ENCODE peak calls at places on chromosomes 6 and 20, in eight cellular contexts. U, I, A, V, K, W, G and E are unnamed samples.

GRCh38 chr6:38974389-38975133 is 74.0 kb upstream of the GLP1R start:
- DNase-seq in U (no peak), I (no peak), A (no peak), V (no peak), K (no peak), W (no peak), G (no peak), E (no peak)

GRCh38 chr6:158852312-158853071 is 33.3 kb upstream of the EZR start:
- DNase-seq in U (no peak), I (no peak), A (no peak), V (no peak), K (no peak), W (no peak), G (no peak), E (no peak)

GRCh38 chr20:25148181-25148981 is 47.1 kb upstream of the ENTPD6 start:
- DNase-seq in U (no peak), I (peak), A (peak), V (peak), K (peak), W (peak), G (no peak), E (no peak)

GRCh38 chr6:53322188-53323029 is 26.3 kb downstream of the ELOVL5 start:
- DNase-seq in U (no peak), I (no peak), A (no peak), V (no peak), K (no peak), W (no peak), G (no peak), E (no peak)

GRCh38 chr6:68760941-68761676 is 126.0 kb downstream of the ADGRB3 start:
- DNase-seq in U (no peak), I (no peak), A (no peak), V (no peak), K (no peak), W (no peak), G (no peak), E (no peak)

GRCh38 chr6:10330515-10330914 is 84.4 kb downstream of the TFAP2A start:
- DNase-seq in U (no peak), I (no peak), A (no peak), V (no peak), K (no peak), W (no peak), G (no peak), E (no peak)

GRCh38 chr20:47319517-47320252 is 36.8 kb downstream of the ZMYND8 start:
- DNase-seq in U (no peak), I (peak), A (peak), V (no peak), K (no peak), W (no peak), G (peak), E (no peak)

GRCh38 chr6:14046476-14047068 is 71.0 kb upstream of the CD83 start:
- DNase-seq in U (peak), I (no peak), A (no peak), V (peak), K (peak), W (no peak), G (no peak), E (peak)

GRCh38 chr6:130282234-130282995 is 59.7 kb upstream of the SAMD3 start:
- DNase-seq in U (no peak), I (no peak), A (no peak), V (no peak), K (no peak), W (no peak), G (no peak), E (no peak)

GRCh38 chr20:15653396-15654207 is 919.6 kb downstream of the KIF16B start:
- DNase-seq in U (no peak), I (no peak), A (no peak), V (no peak), K (no peak), W (no peak), G (no peak), E (no peak)

GRCh38 chr6:95087394-95088097 is 489.8 kb upstream of the MANEA start:
- DNase-seq in U (no peak), I (no peak), A (no peak), V (no peak), K (peak), W (no peak), G (no peak), E (no peak)

GRCh38 chr6:154510144-154510905 is at the start of gene CNKSR3:
- DNase-seq in U (peak), I (peak), A (peak), V (peak), K (peak), W (peak), G (peak), E (peak)

GRCh38 chr6:163346529-163346961 is 68.0 kb upstream of the QKI start:
- DNase-seq in U (no peak), I (no peak), A (no peak), V (no peak), K (no peak), W (no peak), G (no peak), E (no peak)

GRCh38 chr20:51237790-51238189 is 214.9 kb upstream of the KCNG1 start:
- DNase-seq in U (no peak), I (no peak), A (no peak), V (no peak), K (no peak), W (no peak), G (no peak), E (no peak)

GRCh38 chr6:158284340-158285210 is 27.7 kb upstream of the TULP4 start:
- DNase-seq in U (peak), I (no peak), A (no peak), V (no peak), K (no peak), W (no peak), G (peak), E (no peak)

GRCh38 chr20:31859266-31859997 is 10.9 kb downstream of the DUSP15 start:
- DNase-seq in U (no peak), I (peak), A (no peak), V (no peak), K (peak), W (peak), G (no peak), E (no peak)

GRCh38 chr20:10249048-10249770 is 30.6 kb downstream of the SNAP25 start:
- DNase-seq in U (peak), I (no peak), A (no peak), V (no peak), K (no peak), W (no peak), G (no peak), E (no peak)

GRCh38 chr6:144064402-144064830 is 31.0 kb downstream of the SF3B5 start:
- DNase-seq in U (no peak), I (peak), A (peak), V (no peak), K (peak), W (peak), G (no peak), E (no peak)

GRCh38 chr6:143941852-143942627 is 66.0 kb downstream of the PLAGL1 start:
- DNase-seq in U (peak), I (no peak), A (no peak), V (peak), K (peak), W (peak), G (peak), E (peak)

GRCh38 chr6:131749023-131749422 is 38.2 kb upstream of the CTAGE9 start:
- DNase-seq in U (no peak), I (no peak), A (no peak), V (no peak), K (no peak), W (no peak), G (no peak), E (no peak)

GRCh38 chr20:1876217-1876921 is 18.8 kb upstream of the SIRPA start:
- DNase-seq in U (no peak), I (no peak), A (no peak), V (no peak), K (no peak), W (no peak), G (no peak), E (no peak)

GRCh38 chr6:68651018-68651985 is 16.2 kb downstream of the ADGRB3 start:
- DNase-seq in U (no peak), I (no peak), A (no peak), V (no peak), K (no peak), W (no peak), G (no peak), E (no peak)

GRCh38 chr6:2850480-2851150 is 9.0 kb upstream of the SERPINB1 start:
- DNase-seq in U (no peak), I (no peak), A (no peak), V (no peak), K (no peak), W (no peak), G (no peak), E (no peak)

GRCh38 chr20:25039697-25040437 is 18.1 kb downstream of the ACSS1 start:
- DNase-seq in U (no peak), I (peak), A (peak), V (peak), K (peak), W (peak), G (peak), E (no peak)

GRCh38 chr20:57986776-57987175 is 241.7 kb downstream of the ANKRD60 start:
- DNase-seq in U (no peak), I (no peak), A (no peak), V (no peak), K (no peak), W (no peak), G (no peak), E (no peak)

GRCh38 chr6:46026307-46026706 is 10.6 kb upstream of the CLIC5 start:
- DNase-seq in U (no peak), I (no peak), A (no peak), V (no peak), K (no peak), W (no peak), G (no peak), E (no peak)

GRCh38 chr20:58649288-58650180 is 1.5 kb upstream of the STX16 start:
- DNase-seq in U (no peak), I (no peak), A (peak), V (no peak), K (no peak), W (peak), G (no peak), E (no peak)

GRCh38 chr6:24060982-24061754 is 64.8 kb upstream of the NRSN1 start:
- DNase-seq in U (no peak), I (no peak), A (no peak), V (no peak), K (no peak), W (no peak), G (no peak), E (no peak)

GRCh38 chr20:48933017-48933766 is 11.7 kb downstream of the ARFGEF2 start:
- DNase-seq in U (no peak), I (no peak), A (no peak), V (no peak), K (no peak), W (no peak), G (no peak), E (no peak)

GRCh38 chr20:4341804-4342560 is 326.6 kb upstream of the RNF24 start:
- DNase-seq in U (no peak), I (no peak), A (no peak), V (no peak), K (no peak), W (no peak), G (no peak), E (no peak)

GRCh38 chr6:27451660-27452390 is 21.1 kb downstream of the ZNF184 start:
- DNase-seq in U (no peak), I (no peak), A (no peak), V (no peak), K (no peak), W (no peak), G (no peak), E (no peak)

GRCh38 chr6:84625510-84625909 is 138.9 kb downstream of the TBX18 start:
- DNase-seq in U (no peak), I (no peak), A (no peak), V (no peak), K (no peak), W (no peak), G (no peak), E (no peak)

GRCh38 chr6:112560651-112561050 is 213.5 kb downstream of the RFPL4B start:
- DNase-seq in U (no peak), I (no peak), A (no peak), V (no peak), K (no peak), W (no peak), G (no peak), E (no peak)

GRCh38 chr6:34057191-34057590 is 88.7 kb downstream of the GRM4 start:
- DNase-seq in U (no peak), I (no peak), A (no peak), V (no peak), K (no peak), W (no peak), G (no peak), E (no peak)

GRCh38 chr6:9455794-9456193 is 959.1 kb downstream of the TFAP2A start:
- DNase-seq in U (no peak), I (no peak), A (no peak), V (no peak), K (no peak), W (no peak), G (no peak), E (no peak)

GRCh38 chr6:68313911-68314310 is 321.2 kb upstream of the ADGRB3 start:
- DNase-seq in U (no peak), I (no peak), A (no peak), V (no peak), K (no peak), W (no peak), G (no peak), E (no peak)

GRCh38 chr6:428047-428608 is 36.6 kb downstream of the IRF4 start:
- DNase-seq in U (no peak), I (no peak), A (no peak), V (no peak), K (no peak), W (peak), G (no peak), E (no peak)

GRCh38 chr20:51995038-51995437 is 192.7 kb upstream of the SALL4 start:
- DNase-seq in U (no peak), I (no peak), A (no peak), V (no peak), K (no peak), W (no peak), G (no peak), E (no peak)

DNA sequence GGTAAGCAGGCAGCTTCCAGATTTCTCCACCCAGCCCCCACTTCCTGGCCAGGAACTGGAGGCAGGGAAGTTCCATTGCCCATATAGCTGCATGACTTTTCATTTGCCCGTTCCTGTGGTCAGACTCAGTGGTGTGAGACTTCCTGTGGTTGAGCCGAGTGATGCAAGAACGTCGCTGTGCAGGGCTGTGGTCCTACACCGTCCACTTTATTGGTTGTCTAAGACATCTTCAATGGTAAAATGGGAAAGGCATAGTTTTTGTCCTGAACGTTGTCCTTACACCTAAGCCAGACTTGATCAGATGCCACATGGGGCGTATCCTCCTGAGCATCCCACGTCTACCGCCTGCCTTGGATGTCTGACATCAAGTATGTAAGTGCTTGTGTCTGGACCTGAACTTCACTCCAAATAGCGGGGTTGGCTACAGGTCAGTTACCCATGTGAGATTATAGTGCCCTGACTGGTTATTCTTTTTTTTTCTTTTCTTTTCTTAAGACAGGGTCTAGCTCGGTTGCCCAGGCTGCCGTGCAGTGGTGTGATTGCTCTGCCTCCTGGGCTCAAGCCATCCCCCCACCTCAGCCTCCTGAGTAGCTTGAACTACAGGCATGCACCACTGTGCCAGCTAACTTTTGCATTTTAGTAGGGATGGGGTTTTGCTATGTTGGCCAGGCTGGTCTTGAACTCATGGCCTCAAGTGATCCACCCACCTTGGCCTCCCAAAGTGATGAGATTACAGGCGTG is 25.9 kb upstream of the GTSF1L start:
- DNase-seq in U (no peak), I (no peak), A (no peak), V (no peak), K (peak), W (peak), G (no peak), E (peak)
- TF ChIP-seq POLR2A in U (no peak), I (no peak), A (no peak), V (no peak), K (no peak), W (no peak), G (no peak), E (no peak)

GRCh38 chr6:25995507-25995906 is 32.9 kb downstream of the TRIM38 start:
- DNase-seq in U (no peak), I (no peak), A (no peak), V (no peak), K (no peak), W (no peak), G (no peak), E (no peak)

GRCh38 chr6:25993038-25993684 is 30.6 kb downstream of the TRIM38 start:
- DNase-seq in U (no peak), I (no peak), A (no peak), V (peak), K (no peak), W (no peak), G (no peak), E (no peak)

GRCh38 chr6:25990172-25990873 is 27.7 kb downstream of the TRIM38 start:
- DNase-seq in U (no peak), I (no peak), A (no peak), V (no peak), K (no peak), W (no peak), G (no peak), E (no peak)

GRCh38 chr6:25991785-25992412 is 29.3 kb downstream of the TRIM38 start:
- DNase-seq in U (peak), I (peak), A (peak), V (peak), K (peak), W (peak), G (peak), E (peak)

GRCh38 chr6:25992413-25993037 is 29.9 kb downstream of the TRIM38 start:
- DNase-seq in U (peak), I (peak), A (peak), V (peak), K (peak), W (peak), G (peak), E (peak)
- TF ChIP-seq POLR2A in U (peak), I (peak), A (peak), V (peak), K (peak), W (peak), G (peak), E (peak)

GRCh38 chr6:35251949-35252348 is 7.6 kb upstream of the ZNF76 start:
- DNase-seq in U (no peak), I (no peak), A (peak), V (no peak), K (no peak), W (no peak), G (no peak), E (no peak)

GRCh38 chr6:35244551-35244950 is 15.0 kb upstream of the ZNF76 start:
- DNase-seq in U (no peak), I (no peak), A (no peak), V (no peak), K (no peak), W (peak), G (no peak), E (no peak)

GRCh38 chr6:35248965-35249364 is 10.6 kb upstream of the ZNF76 start:
- DNase-seq in U (no peak), I (no peak), A (no peak), V (no peak), K (no peak), W (no peak), G (no peak), E (no peak)

GRCh38 chr6:35248300-35248699 is 11.2 kb upstream of the ZNF76 start:
- DNase-seq in U (no peak), I (no peak), A (no peak), V (no peak), K (no peak), W (no peak), G (no peak), E (no peak)

GRCh38 chr6:35247642-35248231 is 11.8 kb upstream of the ZNF76 start:
- DNase-seq in U (no peak), I (no peak), A (no peak), V (no peak), K (no peak), W (no peak), G (no peak), E (no peak)
- TF ChIP-seq POLR2A in U (no peak), I (no peak), A (no peak), V (no peak), K (no peak), W (no peak), G (no peak), E (no peak)

GRCh38 chr6:104240865-104241264 is 618.9 kb downstream of the HACE1 start:
- DNase-seq in U (no peak), I (no peak), A (no peak), V (no peak), K (no peak), W (no peak), G (no peak), E (no peak)

DNA sequence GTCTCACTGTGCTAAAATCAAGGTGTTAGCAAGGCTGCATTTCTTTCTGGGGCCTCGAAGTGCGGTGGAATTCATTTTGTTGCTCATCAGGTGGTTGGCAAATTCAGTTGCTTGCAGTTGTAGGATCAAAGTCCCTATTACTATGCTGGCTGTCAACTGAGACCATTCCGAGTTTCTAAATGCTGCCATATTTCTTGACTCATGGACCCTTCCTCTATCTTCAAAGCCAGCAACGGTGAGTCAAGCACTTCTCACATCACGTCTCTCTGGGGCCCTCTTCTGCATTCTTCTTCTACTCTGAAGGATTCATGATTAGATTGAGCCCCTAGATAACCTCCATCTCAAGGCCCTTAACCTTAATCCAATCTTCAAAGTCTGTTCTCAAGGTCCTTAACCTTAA is 619.7 kb downstream of the HACE1 start:
- DNase-seq in U (no peak), I (no peak), A (no peak), V (no peak), K (no peak), W (no peak), G (no peak), E (no peak)
- TF ChIP-seq POLR2A in U (no peak), I (no peak), A (no peak), V (no peak), K (no peak), W (no peak), G (no peak), E (no peak)

GRCh38 chr6:37636112-37636511 is 61.6 kb downstream of the MDGA1 start:
- DNase-seq in U (no peak), I (no peak), A (no peak), V (no peak), K (no peak), W (no peak), G (no peak), E (no peak)
- TF ChIP-seq POLR2A in U (no peak), I (no peak), A (no peak), V (no peak), K (no peak), W (no peak), G (no peak), E (no peak)

DNA sequence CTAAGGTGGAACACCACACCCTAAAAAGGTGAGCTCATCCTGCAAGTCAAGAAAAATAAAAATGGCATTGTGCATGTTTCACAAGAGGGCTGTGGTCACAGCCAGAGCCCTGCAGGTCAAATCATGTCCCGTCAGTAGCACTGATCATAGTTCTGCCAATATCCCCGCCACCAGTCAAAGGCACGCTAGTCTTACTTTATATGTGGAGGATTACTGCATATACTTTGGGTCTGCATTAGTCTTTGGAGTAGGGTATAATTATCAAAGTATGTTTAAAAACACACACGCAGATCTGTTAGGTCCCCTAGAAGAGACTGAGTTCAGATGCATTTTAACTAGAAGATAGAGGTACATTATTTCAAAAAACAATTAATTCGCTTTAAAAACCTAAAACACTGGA is 1.8 kb downstream of the PERP start:
- DNase-seq in U (peak), I (no peak), A (no peak), V (no peak), K (no peak), W (no peak), G (no peak), E (no peak)
- TF ChIP-seq POLR2A in U (no peak), I (no peak), A (no peak), V (no peak), K (no peak), W (no peak), G (no peak), E (no peak)

GRCh38 chr6:26296857-26297648 is 67.9 kb upstream of the BTN3A2 start:
- DNase-seq in U (no peak), I (no peak), A (no peak), V (no peak), K (peak), W (no peak), G (no peak), E (no peak)
- TF ChIP-seq POLR2A in U (no peak), I (no peak), A (no peak), V (no peak), K (peak), W (no peak), G (no peak), E (no peak)